ENCODE peak calls at places on chromosomes 5 and 9, in six cellular contexts. T is suprapubic skin; A is IMR-90; I is CD4-positive, alpha-beta memory T cell; Z is aorta; J is mesendoderm. M is an unnamed sample.
A peak's percentile ranks its signal among the peaks of the same experiment; 100 is the strongest.

GRCh38 chr9:24257726-24258125 is 288.0 kb downstream of the IZUMO3 start:
- DNase-seq in T (no peak), A (no peak), I (no peak), Z (no peak), J (no peak), M (no peak)

GRCh38 chr5:118960557-118960956 is 27.8 kb downstream of the DTWD2 start:
- DNase-seq in T (no peak), A (no peak), I (no peak), Z (no peak), J (no peak), M (no peak)

GRCh38 chr5:78628260-78629024 is 20.1 kb downstream of the LHFPL2 start:
- DNase-seq in T (no peak), A (no peak), I (no peak), Z (no peak), J (peak; percentile 45), M (no peak)

GRCh38 chr5:139462582-139463276 is at the start of gene ECSCR:
- DNase-seq in T (no peak), A (no peak), I (no peak), Z (no peak), J (peak; percentile 70), M (no peak)

GRCh38 chr9:96084289-96084688 is 208.8 kb downstream of the ERCC6L2 start:
- DNase-seq in T (no peak), A (no peak), I (no peak), Z (no peak), J (no peak), M (no peak)

GRCh38 chr5:1474875-1475543 is 29.8 kb upstream of the SLC6A3 start:
- DNase-seq in T (peak; percentile 45), A (no peak), I (no peak), Z (peak; percentile 32), J (no peak), M (peak; percentile 78)

GRCh38 chr9:93520523-93520922 is 55.9 kb upstream of the PHF2 start:
- DNase-seq in T (no peak), A (no peak), I (no peak), Z (no peak), J (no peak), M (no peak)

GRCh38 chr5:149799119-149799623 is 69.1 kb downstream of the PPARGC1B start:
- DNase-seq in T (no peak), A (peak; percentile 90), I (no peak), Z (no peak), J (no peak), M (no peak)

DNA sequence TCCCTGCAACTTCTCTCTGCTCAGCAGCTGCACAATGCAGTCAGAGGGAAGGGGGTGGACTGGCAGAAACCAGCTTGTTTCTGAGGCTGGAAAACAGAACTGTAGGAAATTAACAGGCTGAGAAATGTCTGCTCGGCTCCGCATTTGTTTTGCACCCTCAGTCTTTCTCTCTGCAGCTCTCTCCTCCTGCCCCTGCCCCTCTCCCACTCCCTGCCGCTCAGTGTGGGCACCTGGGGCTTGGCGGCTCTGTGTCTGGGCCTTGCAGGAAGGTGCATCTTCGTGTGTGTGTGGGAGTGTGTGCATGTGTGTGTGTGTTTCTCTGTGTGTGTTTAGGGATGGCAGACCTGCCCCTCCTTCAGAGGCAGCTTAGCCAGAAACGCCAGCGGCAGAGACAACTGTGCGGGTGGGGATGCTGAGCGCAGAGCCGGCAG is 53.0 kb downstream of the PCDH1 start:
- DNase-seq in T (no peak), A (no peak), I (no peak), Z (no peak), J (no peak), M (no peak)
- H3K4me3 ChIP-seq in T (no peak overlapping the region), A (no peak overlapping the region), I (no peak overlapping the region), Z (no peak overlapping the region), J (no peak overlapping the region), M (no peak overlapping the region)

GRCh38 chr5:6666762-6667161 is 33.5 kb downstream of the SRD5A1 start:
- DNase-seq in T (no peak), A (no peak), I (no peak), Z (no peak), J (no peak), M (no peak)
- H3K4me3 ChIP-seq in T (no peak overlapping the region), A (no peak overlapping the region), I (no peak overlapping the region), Z (no peak overlapping the region), J (no peak overlapping the region), M (no peak overlapping the region)

GRCh38 chr5:120703923-120704445 is 239.9 kb downstream of the PRR16 start:
- DNase-seq in T (no peak), A (no peak), I (no peak), Z (no peak), J (no peak), M (no peak)
- H3K4me3 ChIP-seq in T (no peak overlapping the region), A (no peak overlapping the region), I (no peak overlapping the region), Z (no peak overlapping the region), J (no peak overlapping the region), M (no peak overlapping the region)

GRCh38 chr5:147080391-147080790 is 154.4 kb upstream of the STK32A start:
- DNase-seq in T (no peak), A (no peak), I (no peak), Z (no peak), J (no peak), M (no peak)
- H3K4me3 ChIP-seq in T (no peak overlapping the region), A (no peak overlapping the region), I (no peak overlapping the region), Z (no peak overlapping the region), J (no peak overlapping the region), M (no peak overlapping the region)

DNA sequence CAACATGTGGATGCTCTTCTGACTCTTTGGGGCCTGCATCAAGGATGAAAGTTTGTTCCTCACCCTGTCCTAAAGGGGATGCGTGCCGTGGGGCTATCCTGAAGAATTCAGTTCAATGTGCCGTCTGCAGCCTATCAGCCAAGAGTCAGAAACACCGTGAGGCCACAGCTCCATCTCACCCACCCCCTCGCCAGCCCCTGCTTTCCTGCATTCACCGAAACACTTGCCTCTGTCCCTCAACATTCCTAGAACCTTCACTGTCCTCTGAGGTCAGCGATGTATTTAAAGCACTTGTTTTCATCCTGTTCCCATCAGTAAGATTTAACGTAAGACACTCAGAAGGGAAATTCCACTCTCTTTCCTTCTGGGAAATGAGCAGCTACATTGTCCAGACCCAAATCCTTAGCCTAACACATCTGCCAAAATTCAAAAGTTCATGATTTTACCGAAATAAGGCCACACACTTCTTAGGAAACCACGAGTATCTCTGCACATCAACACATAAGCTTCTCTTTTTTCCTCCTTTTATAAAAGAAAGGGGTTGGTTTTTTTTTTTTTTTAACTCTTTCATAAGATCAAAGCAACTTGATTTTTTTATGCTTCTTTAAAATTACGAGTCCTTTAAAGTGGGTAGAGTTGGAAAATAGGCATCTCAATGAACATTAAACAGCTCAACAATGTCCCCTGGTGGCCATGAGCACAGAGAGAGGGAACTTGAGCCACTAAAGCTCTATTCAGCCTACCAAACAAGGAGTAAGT is 100.7 kb downstream of the SUSD1 start:
- DNase-seq in T (no peak), A (peak; percentile 98), I (peak; percentile 75), Z (peak; percentile 72), J (peak; percentile 79), M (peak; percentile 60)
- H3K4me3 ChIP-seq in T (no peak overlapping the region), A (no peak overlapping the region), I (no peak overlapping the region), Z (no peak overlapping the region), J (no peak overlapping the region), M (no peak overlapping the region)

DNA sequence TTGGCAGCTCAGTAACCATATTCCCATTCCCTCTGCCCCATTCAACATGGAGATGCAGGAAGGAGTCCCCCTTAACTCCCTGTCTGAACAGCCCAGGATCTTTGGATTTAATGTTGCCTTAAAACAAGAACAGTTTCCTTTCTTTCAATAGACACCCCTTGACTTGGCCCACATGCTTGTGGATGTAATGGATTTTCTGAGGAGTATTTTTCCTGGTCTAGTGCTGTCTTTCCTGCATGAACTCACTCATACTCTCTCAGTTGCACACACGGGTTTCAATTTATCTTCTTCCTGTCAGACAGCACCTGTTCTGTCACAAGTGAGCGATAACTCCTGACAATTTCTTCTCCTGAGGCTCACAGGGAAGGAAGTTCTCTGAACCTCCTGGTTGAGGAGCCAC is 85.0 kb downstream of the ACER2 start:
- DNase-seq in T (no peak), A (no peak), I (no peak), Z (no peak), J (no peak), M (no peak)
- H3K4me3 ChIP-seq in T (peak overlapping the region; percentile 38), A (no peak overlapping the region), I (no peak overlapping the region), Z (no peak overlapping the region), J (no peak overlapping the region), M (no peak overlapping the region)

GRCh38 chr5:146331257-146331822 is 7.3 kb upstream of the POU4F3 start:
- DNase-seq in T (no peak), A (no peak), I (no peak), Z (no peak), J (peak; percentile 62), M (no peak)

GRCh38 chr5:146336197-146336596 is 2.4 kb upstream of the POU4F3 start:
- DNase-seq in T (no peak), A (no peak), I (no peak), Z (no peak), J (no peak), M (no peak)

GRCh38 chr5:146337264-146337904 is 1.3 kb upstream of the POU4F3 start:
- DNase-seq in T (no peak), A (no peak), I (no peak), Z (no peak), J (peak; percentile 14), M (no peak)

GRCh38 chr5:146337928-146338327 is 711 bp upstream of the POU4F3 start:
- DNase-seq in T (no peak), A (no peak), I (no peak), Z (no peak), J (no peak), M (no peak)

GRCh38 chr5:146334074-146334533 is 4.5 kb upstream of the POU4F3 start:
- DNase-seq in T (no peak), A (no peak), I (no peak), Z (no peak), J (peak; percentile 41), M (no peak)
- H3K4me3 ChIP-seq in T (no peak overlapping the region), A (no peak overlapping the region), I (no peak overlapping the region), Z (no peak overlapping the region), J (no peak overlapping the region), M (no peak overlapping the region)

GRCh38 chr9:14349141-14349817 is 35.3 kb upstream of the NFIB start:
- DNase-seq in T (no peak), A (no peak), I (no peak), Z (no peak), J (peak; percentile 42), M (no peak)
- H3K4me3 ChIP-seq in T (peak overlapping the region; percentile 61), A (no peak overlapping the region), I (no peak overlapping the region), Z (peak overlapping the region; percentile 64), J (peak overlapping the region; percentile 30), M (peak overlapping the region; percentile 4)

GRCh38 chr5:72167257-72167656 is 60.0 kb downstream of the MAP1B start:
- DNase-seq in T (no peak), A (no peak), I (no peak), Z (no peak), J (no peak), M (no peak)
- H3K4me3 ChIP-seq in T (no peak overlapping the region), A (no peak overlapping the region), I (no peak overlapping the region), Z (no peak overlapping the region), J (no peak overlapping the region), M (no peak overlapping the region)